ENCODE peak calls at places on chromosomes 16 and 17, in ten cellular contexts. P, S, O, U, Z, M, C, N, W and Q are unnamed samples.
A peak's percentile ranks its signal among the peaks of the same experiment; 100 is the strongest.

GRCh38 chr16:23207485-23207884 is 24.9 kb downstream of the SCNN1G start:
- DNase-seq in P (no peak), S (no peak), O (no peak), U (no peak), Z (no peak), M (no peak), C (no peak), N (no peak), W (no peak), Q (no peak)

GRCh38 chr16:29926675-29927522 is 873 bp upstream of the KCTD13 start:
- DNase-seq in P (peak; percentile 28), S (no peak), O (peak; percentile 56), U (peak; percentile 31), Z (no peak), M (peak; percentile 19), C (peak; percentile 57), N (no peak), W (no peak), Q (no peak)

GRCh38 chr16:50610331-50611262 is 62.4 kb downstream of the NKD1 start:
- DNase-seq in P (no peak), S (no peak), O (no peak), U (no peak), Z (no peak), M (no peak), C (peak; percentile 9), N (no peak), W (no peak), Q (no peak)

GRCh38 chr17:42509409-42509808 is 26.6 kb upstream of the NAGLU start:
- DNase-seq in P (no peak), S (no peak), O (no peak), U (no peak), Z (no peak), M (no peak), C (peak; percentile 72), N (no peak), W (no peak), Q (no peak)

GRCh38 chr16:414395-415169 is 10.9 kb upstream of the RAB11FIP3 start:
- DNase-seq in P (no peak), S (no peak), O (no peak), U (no peak), Z (no peak), M (no peak), C (no peak), N (no peak), W (no peak), Q (peak; percentile 10)

GRCh38 chr17:38980455-38981217 is 13.4 kb upstream of the FBXO47 start:
- DNase-seq in P (no peak), S (no peak), O (peak; percentile 92), U (no peak), Z (no peak), M (no peak), C (no peak), N (no peak), W (no peak), Q (peak; percentile 45)

GRCh38 chr17:79843917-79844815 is 4.9 kb upstream of the CBX4 start:
- DNase-seq in P (peak; percentile 59), S (peak; percentile 73), O (peak; percentile 70), U (peak; percentile 80), Z (no peak), M (peak; percentile 68), C (peak; percentile 60), N (no peak), W (no peak), Q (peak; percentile 70)

GRCh38 chr16:66936889-66937554 is 1.7 kb downstream of the CES2 start:
- DNase-seq in P (no peak), S (no peak), O (no peak), U (no peak), Z (no peak), M (no peak), C (no peak), N (no peak), W (no peak), Q (no peak)

GRCh38 chr17:76924345-76925332 is 56.4 kb downstream of the MGAT5B start:
- DNase-seq in P (no peak), S (no peak), O (no peak), U (no peak), Z (no peak), M (no peak), C (no peak), N (no peak), W (no peak), Q (no peak)

GRCh38 chr16:87582221-87582965 is 19.9 kb upstream of the JPH3 start:
- DNase-seq in P (peak; percentile 77), S (peak; percentile 91), O (peak; percentile 91), U (peak; percentile 82), Z (no peak), M (no peak), C (peak; percentile 47), N (peak; percentile 78), W (no peak), Q (peak; percentile 94)

GRCh38 chr16:80580109-80580832 is 39.5 kb downstream of the DYNLRB2 start:
- DNase-seq in P (no peak), S (peak; percentile 63), O (peak; percentile 28), U (no peak), Z (no peak), M (peak; percentile 26), C (peak; percentile 14), N (peak; percentile 89), W (peak; percentile 13), Q (peak; percentile 69)

GRCh38 chr16:24771132-24771778 is 41.8 kb downstream of the TNRC6A start:
- DNase-seq in P (no peak), S (peak; percentile 69), O (peak; percentile 35), U (no peak), Z (no peak), M (peak; percentile 20), C (no peak), N (peak; percentile 59), W (no peak), Q (no peak)

GRCh38 chr17:59329558-59330313 is 1.7 kb upstream of the YPEL2 start:
- DNase-seq in P (peak; percentile 60), S (peak; percentile 94), O (peak; percentile 94), U (peak; percentile 79), Z (peak; percentile 53), M (peak; percentile 78), C (peak; percentile 57), N (peak; percentile 74), W (peak; percentile 72), Q (peak; percentile 92)

GRCh38 chr17:18380471-18381157 is 3.0 kb downstream of the EVPLL start:
- DNase-seq in P (no peak), S (no peak), O (no peak), U (no peak), Z (no peak), M (no peak), C (no peak), N (no peak), W (no peak), Q (no peak)

GRCh38 chr17:72943826-72944689 is 148.4 kb downstream of the SLC39A11 start:
- DNase-seq in P (no peak), S (no peak), O (no peak), U (no peak), Z (no peak), M (no peak), C (no peak), N (no peak), W (no peak), Q (no peak)

GRCh38 chr16:81838794-81839193 is 59.7 kb downstream of the PLCG2 start:
- DNase-seq in P (no peak), S (peak; percentile 45), O (no peak), U (no peak), Z (no peak), M (peak; percentile 63), C (no peak), N (peak; percentile 22), W (no peak), Q (no peak)

GRCh38 chr17:51076821-51077220 is 43.8 kb downstream of the SPAG9 start:
- DNase-seq in P (no peak), S (no peak), O (no peak), U (no peak), Z (no peak), M (no peak), C (no peak), N (no peak), W (no peak), Q (no peak)

GRCh38 chr16:50372611-50373344 is 4.0 kb upstream of the BRD7 start:
- DNase-seq in P (no peak), S (no peak), O (no peak), U (no peak), Z (no peak), M (peak; percentile 55), C (no peak), N (no peak), W (no peak), Q (peak; percentile 32)

GRCh38 chr17:48051706-48052486 is 3.7 kb downstream of the NFE2L1 start:
- DNase-seq in P (peak; percentile 74), S (peak; percentile 98), O (peak; percentile 92), U (no peak), Z (no peak), M (no peak), C (peak; percentile 54), N (peak; percentile 95), W (no peak), Q (peak; percentile 98)

GRCh38 chr17:64061157-64061898 is 40.9 kb upstream of the ICAM2 start:
- DNase-seq in P (no peak), S (no peak), O (peak; percentile 30), U (no peak), Z (no peak), M (peak; percentile 80), C (no peak), N (no peak), W (peak; percentile 54), Q (peak; percentile 53)

GRCh38 chr17:77475012-77475976 is 334.5 kb downstream of the SEC14L1 start:
- DNase-seq in P (peak; percentile 65), S (peak; percentile 87), O (peak; percentile 93), U (no peak), Z (no peak), M (no peak), C (no peak), N (peak; percentile 86), W (peak; percentile 39), Q (peak; percentile 71)

GRCh38 chr16:11101695-11102522 is 154.1 kb downstream of the SOCS1 start:
- DNase-seq in P (no peak), S (peak; percentile 81), O (peak; percentile 96), U (no peak), Z (no peak), M (no peak), C (no peak), N (peak; percentile 59), W (no peak), Q (peak; percentile 64)
- TF ChIP-seq CTCF in P (no peak), S (peak; percentile 41), O (peak; percentile 33), U (no peak), Z (no peak), M (no peak), C (no peak), N (peak; percentile 19), W (no peak), Q (peak; percentile 6)

GRCh38 chr17:82065193-82065637 is 389 bp downstream of the DUS1L start:
- DNase-seq in P (no peak), S (peak; percentile 39), O (peak; percentile 51), U (no peak), Z (no peak), M (no peak), C (no peak), N (no peak), W (peak; percentile 19), Q (no peak)
- TF ChIP-seq CTCF in P (no peak), S (no peak), O (no peak), U (no peak), Z (no peak), M (no peak), C (no peak), N (no peak), W (no peak), Q (no peak)

GRCh38 chr16:3461120-3461519 is 17.6 kb downstream of the NAA60 start:
- DNase-seq in P (no peak), S (no peak), O (no peak), U (no peak), Z (no peak), M (no peak), C (no peak), N (no peak), W (no peak), Q (no peak)
- TF ChIP-seq CTCF in P (no peak), S (no peak), O (no peak), U (no peak), Z (no peak), M (no peak), C (no peak), N (no peak), W (no peak), Q (no peak)

GRCh38 chr16:30985401-30986128 is 558 bp downstream of the HSD3B7 start:
- DNase-seq in P (peak; percentile 37), S (no peak), O (no peak), U (peak; percentile 78), Z (peak; percentile 63), M (peak; percentile 54), C (peak; percentile 78), N (no peak), W (no peak), Q (no peak)
- TF ChIP-seq CTCF in P (no peak), S (no peak), O (no peak), U (no peak), Z (no peak), M (no peak), C (no peak), N (peak; percentile 11), W (no peak), Q (no peak)